ENCODE peak calls at places on chromosomes 7 and 10, in seven cellular contexts. One of them, this sample, is unnamed.

GRCh38 chr7:101186839-101187448 is 6.9 kb upstream of the NAT16 start:
- DNase-seq in A549: no peak
- DNase-seq in nephron progenitor cell: no peak
- DNase-seq in stimulated activated CD8-positive, alpha-beta memory T cell treated with anti-CD3 and anti-CD28 coated beads, Interleukin-4, amount 100 ng/mL, for 1 hour: no peak
- DNase-seq in psoas muscle: no peak
- DNase-seq in T-helper 2 cell treated with Interferon-gamma antibody and Interleukin-4, amounts not matched to agents 5 μg/mL and 100 μg/mL, for 36 hours: no peak
- DNase-seq in activated CD4-positive, alpha-beta T cell treated with anti-CD3 and anti-CD28 coated beads, Interleukin-2, amount 50 U/mL, for 24 hours: no peak
- DNase-seq in this sample: no peak

GRCh38 chr10:102502337-102503151 is at the start of gene ACTR1A:
- DNase-seq in activated CD4-positive, alpha-beta T cell treated with anti-CD3 and anti-CD28 coated beads, Interleukin-2, amount 50 U/mL, for 24 hours: peak
- DNase-seq in T-helper 2 cell treated with Interferon-gamma antibody and Interleukin-4, amounts not matched to agents 5 μg/mL and 100 μg/mL, for 36 hours: peak
- DNase-seq in A549: peak
- DNase-seq in nephron progenitor cell: peak
- DNase-seq in stimulated activated CD8-positive, alpha-beta memory T cell treated with anti-CD3 and anti-CD28 coated beads, Interleukin-4, amount 100 ng/mL, for 1 hour: peak
- DNase-seq in psoas muscle: peak
- DNase-seq in this sample: peak

GRCh38 chr7:49580000-49580399 is 193.4 kb upstream of the VWC2 start:
- DNase-seq in psoas muscle: no peak
- DNase-seq in activated CD4-positive, alpha-beta T cell treated with anti-CD3 and anti-CD28 coated beads, Interleukin-2, amount 50 U/mL, for 24 hours: no peak
- DNase-seq in A549: no peak
- DNase-seq in T-helper 2 cell treated with Interferon-gamma antibody and Interleukin-4, amounts not matched to agents 5 μg/mL and 100 μg/mL, for 36 hours: no peak
- DNase-seq in nephron progenitor cell: no peak
- DNase-seq in stimulated activated CD8-positive, alpha-beta memory T cell treated with anti-CD3 and anti-CD28 coated beads, Interleukin-4, amount 100 ng/mL, for 1 hour: no peak
- DNase-seq in this sample: no peak

GRCh38 chr7:69018200-69018599 is 580.1 kb upstream of the AUTS2 start:
- DNase-seq in T-helper 2 cell treated with Interferon-gamma antibody and Interleukin-4, amounts not matched to agents 5 μg/mL and 100 μg/mL, for 36 hours: no peak
- DNase-seq in A549: no peak
- DNase-seq in activated CD4-positive, alpha-beta T cell treated with anti-CD3 and anti-CD28 coated beads, Interleukin-2, amount 50 U/mL, for 24 hours: no peak
- DNase-seq in psoas muscle: no peak
- DNase-seq in stimulated activated CD8-positive, alpha-beta memory T cell treated with anti-CD3 and anti-CD28 coated beads, Interleukin-4, amount 100 ng/mL, for 1 hour: no peak
- DNase-seq in nephron progenitor cell: peak
- DNase-seq in this sample: no peak

GRCh38 chr7:55491346-55491745 is 81.0 kb downstream of the VOPP1 start:
- DNase-seq in psoas muscle: no peak
- DNase-seq in T-helper 2 cell treated with Interferon-gamma antibody and Interleukin-4, amounts not matched to agents 5 μg/mL and 100 μg/mL, for 36 hours: no peak
- DNase-seq in stimulated activated CD8-positive, alpha-beta memory T cell treated with anti-CD3 and anti-CD28 coated beads, Interleukin-4, amount 100 ng/mL, for 1 hour: no peak
- DNase-seq in A549: no peak
- DNase-seq in nephron progenitor cell: no peak
- DNase-seq in activated CD4-positive, alpha-beta T cell treated with anti-CD3 and anti-CD28 coated beads, Interleukin-2, amount 50 U/mL, for 24 hours: no peak
- DNase-seq in this sample: no peak

GRCh38 chr10:7525314-7526016 is 114.6 kb upstream of the SFMBT2 start:
- DNase-seq in activated CD4-positive, alpha-beta T cell treated with anti-CD3 and anti-CD28 coated beads, Interleukin-2, amount 50 U/mL, for 24 hours: no peak
- DNase-seq in psoas muscle: no peak
- DNase-seq in T-helper 2 cell treated with Interferon-gamma antibody and Interleukin-4, amounts not matched to agents 5 μg/mL and 100 μg/mL, for 36 hours: peak
- DNase-seq in stimulated activated CD8-positive, alpha-beta memory T cell treated with anti-CD3 and anti-CD28 coated beads, Interleukin-4, amount 100 ng/mL, for 1 hour: no peak
- DNase-seq in A549: peak
- DNase-seq in nephron progenitor cell: peak
- DNase-seq in this sample: peak

GRCh38 chr7:7869036-7869435 is 99.6 kb upstream of the GLCCI1 start:
- DNase-seq in stimulated activated CD8-positive, alpha-beta memory T cell treated with anti-CD3 and anti-CD28 coated beads, Interleukin-4, amount 100 ng/mL, for 1 hour: no peak
- DNase-seq in psoas muscle: no peak
- DNase-seq in activated CD4-positive, alpha-beta T cell treated with anti-CD3 and anti-CD28 coated beads, Interleukin-2, amount 50 U/mL, for 24 hours: no peak
- DNase-seq in nephron progenitor cell: no peak
- DNase-seq in T-helper 2 cell treated with Interferon-gamma antibody and Interleukin-4, amounts not matched to agents 5 μg/mL and 100 μg/mL, for 36 hours: no peak
- DNase-seq in A549: no peak
- DNase-seq in this sample: no peak

GRCh38 chr10:5563991-5564536 is 39.3 kb downstream of the CALML3 start:
- DNase-seq in nephron progenitor cell: no peak
- DNase-seq in activated CD4-positive, alpha-beta T cell treated with anti-CD3 and anti-CD28 coated beads, Interleukin-2, amount 50 U/mL, for 24 hours: no peak
- DNase-seq in A549: no peak
- DNase-seq in stimulated activated CD8-positive, alpha-beta memory T cell treated with anti-CD3 and anti-CD28 coated beads, Interleukin-4, amount 100 ng/mL, for 1 hour: no peak
- DNase-seq in T-helper 2 cell treated with Interferon-gamma antibody and Interleukin-4, amounts not matched to agents 5 μg/mL and 100 μg/mL, for 36 hours: peak
- DNase-seq in psoas muscle: peak
- DNase-seq in this sample: no peak

GRCh38 chr7:70566659-70567058 is 565.3 kb upstream of the GALNT17 start:
- DNase-seq in T-helper 2 cell treated with Interferon-gamma antibody and Interleukin-4, amounts not matched to agents 5 μg/mL and 100 μg/mL, for 36 hours: no peak
- DNase-seq in activated CD4-positive, alpha-beta T cell treated with anti-CD3 and anti-CD28 coated beads, Interleukin-2, amount 50 U/mL, for 24 hours: no peak
- DNase-seq in psoas muscle: no peak
- DNase-seq in nephron progenitor cell: no peak
- DNase-seq in stimulated activated CD8-positive, alpha-beta memory T cell treated with anti-CD3 and anti-CD28 coated beads, Interleukin-4, amount 100 ng/mL, for 1 hour: no peak
- DNase-seq in A549: no peak
- DNase-seq in this sample: no peak

GRCh38 chr7:3892167-3892566 is 591.1 kb downstream of the SDK1 start:
- DNase-seq in A549: no peak
- DNase-seq in stimulated activated CD8-positive, alpha-beta memory T cell treated with anti-CD3 and anti-CD28 coated beads, Interleukin-4, amount 100 ng/mL, for 1 hour: no peak
- DNase-seq in T-helper 2 cell treated with Interferon-gamma antibody and Interleukin-4, amounts not matched to agents 5 μg/mL and 100 μg/mL, for 36 hours: no peak
- DNase-seq in activated CD4-positive, alpha-beta T cell treated with anti-CD3 and anti-CD28 coated beads, Interleukin-2, amount 50 U/mL, for 24 hours: no peak
- DNase-seq in psoas muscle: no peak
- DNase-seq in nephron progenitor cell: no peak
- DNase-seq in this sample: no peak

GRCh38 chr7:156816943-156817572 is 75.9 kb downstream of the LMBR1 start:
- DNase-seq in activated CD4-positive, alpha-beta T cell treated with anti-CD3 and anti-CD28 coated beads, Interleukin-2, amount 50 U/mL, for 24 hours: no peak
- DNase-seq in stimulated activated CD8-positive, alpha-beta memory T cell treated with anti-CD3 and anti-CD28 coated beads, Interleukin-4, amount 100 ng/mL, for 1 hour: no peak
- DNase-seq in A549: no peak
- DNase-seq in nephron progenitor cell: no peak
- DNase-seq in psoas muscle: no peak
- DNase-seq in T-helper 2 cell treated with Interferon-gamma antibody and Interleukin-4, amounts not matched to agents 5 μg/mL and 100 μg/mL, for 36 hours: no peak
- DNase-seq in this sample: no peak

GRCh38 chr10:2494386-2494785 is 573.0 kb upstream of the PFKP start:
- DNase-seq in psoas muscle: no peak
- DNase-seq in stimulated activated CD8-positive, alpha-beta memory T cell treated with anti-CD3 and anti-CD28 coated beads, Interleukin-4, amount 100 ng/mL, for 1 hour: no peak
- DNase-seq in T-helper 2 cell treated with Interferon-gamma antibody and Interleukin-4, amounts not matched to agents 5 μg/mL and 100 μg/mL, for 36 hours: no peak
- DNase-seq in nephron progenitor cell: no peak
- DNase-seq in A549: no peak
- DNase-seq in activated CD4-positive, alpha-beta T cell treated with anti-CD3 and anti-CD28 coated beads, Interleukin-2, amount 50 U/mL, for 24 hours: no peak
- DNase-seq in this sample: no peak

This sample was measured in pancreas.